ENCODE peak calls at places on chromosome 1, in seven cellular contexts. One of them, this sample, is unnamed.

GRCh38 chr1:34924759-34925555 is 4.5 kb downstream of the DLGAP3 start:
- DNase-seq in adrenal gland: peak
- DNase-seq in astrocyte of the spinal cord: peak
- DNase-seq in PC-3: peak
- DNase-seq in transverse colon: peak
- DNase-seq in LNCaP clone FGC: no peak
- DNase-seq in right lobe of liver: peak
- DNase-seq in this sample: no peak

GRCh38 chr1:180027949-180028445 is 73.4 kb downstream of the CEP350 start:
- DNase-seq in LNCaP clone FGC: no peak
- DNase-seq in transverse colon: no peak
- DNase-seq in right lobe of liver: no peak
- DNase-seq in adrenal gland: no peak
- DNase-seq in PC-3: peak
- DNase-seq in astrocyte of the spinal cord: peak
- DNase-seq in this sample: no peak

GRCh38 chr1:204941415-204942338 is 71.0 kb downstream of the NFASC start:
- DNase-seq in astrocyte of the spinal cord: peak
- DNase-seq in transverse colon: peak
- DNase-seq in adrenal gland: peak
- DNase-seq in right lobe of liver: peak
- DNase-seq in LNCaP clone FGC: no peak
- DNase-seq in PC-3: peak
- DNase-seq in this sample: peak

GRCh38 chr1:43322506-43322905 is 15.1 kb upstream of the MPL start:
- DNase-seq in PC-3: no peak
- DNase-seq in transverse colon: no peak
- DNase-seq in adrenal gland: no peak
- DNase-seq in LNCaP clone FGC: no peak
- DNase-seq in astrocyte of the spinal cord: no peak
- DNase-seq in right lobe of liver: no peak
- DNase-seq in this sample: peak

GRCh38 chr1:186957339-186957738 is 128.6 kb downstream of the PLA2G4A start:
- DNase-seq in transverse colon: no peak
- DNase-seq in LNCaP clone FGC: no peak
- DNase-seq in adrenal gland: no peak
- DNase-seq in astrocyte of the spinal cord: no peak
- DNase-seq in PC-3: no peak
- DNase-seq in right lobe of liver: no peak
- DNase-seq in this sample: no peak

GRCh38 chr1:64514197-64514765 is 44.4 kb downstream of the CACHD1 start:
- DNase-seq in transverse colon: no peak
- DNase-seq in adrenal gland: no peak
- DNase-seq in right lobe of liver: no peak
- DNase-seq in LNCaP clone FGC: no peak
- DNase-seq in PC-3: no peak
- DNase-seq in astrocyte of the spinal cord: peak
- DNase-seq in this sample: no peak

GRCh38 chr1:92817137-92817697 is 14.6 kb upstream of the RPL5 start:
- DNase-seq in PC-3: peak
- DNase-seq in adrenal gland: no peak
- DNase-seq in LNCaP clone FGC: peak
- DNase-seq in right lobe of liver: no peak
- DNase-seq in transverse colon: peak
- DNase-seq in astrocyte of the spinal cord: no peak
- DNase-seq in this sample: no peak

GRCh38 chr1:204093756-204094155 is 20.8 kb downstream of the SOX13 start:
- DNase-seq in transverse colon: no peak
- DNase-seq in astrocyte of the spinal cord: no peak
- DNase-seq in PC-3: no peak
- DNase-seq in right lobe of liver: no peak
- DNase-seq in adrenal gland: no peak
- DNase-seq in LNCaP clone FGC: no peak
- DNase-seq in this sample: no peak

GRCh38 chr1:211356723-211357418 is 30.2 kb downstream of the TRAF5 start:
- DNase-seq in LNCaP clone FGC: no peak
- DNase-seq in astrocyte of the spinal cord: peak
- DNase-seq in transverse colon: no peak
- DNase-seq in right lobe of liver: no peak
- DNase-seq in adrenal gland: no peak
- DNase-seq in PC-3: no peak
- DNase-seq in this sample: no peak

GRCh38 chr1:247228133-247228532 is 27.7 kb upstream of the VN1R5 start:
- DNase-seq in astrocyte of the spinal cord: peak
- DNase-seq in right lobe of liver: no peak
- DNase-seq in adrenal gland: no peak
- DNase-seq in PC-3: no peak
- DNase-seq in transverse colon: no peak
- DNase-seq in LNCaP clone FGC: no peak
- DNase-seq in this sample: no peak

GRCh38 chr1:211118407-211119102 is 15.4 kb downstream of the KCNH1 start:
- DNase-seq in LNCaP clone FGC: no peak
- DNase-seq in astrocyte of the spinal cord: peak
- DNase-seq in adrenal gland: no peak
- DNase-seq in right lobe of liver: no peak
- DNase-seq in PC-3: peak
- DNase-seq in transverse colon: no peak
- DNase-seq in this sample: no peak

GRCh38 chr1:215192306-215192705 is 109.8 kb downstream of the KCNK2 start:
- DNase-seq in transverse colon: no peak
- DNase-seq in astrocyte of the spinal cord: peak
- DNase-seq in LNCaP clone FGC: no peak
- DNase-seq in adrenal gland: no peak
- DNase-seq in right lobe of liver: no peak
- DNase-seq in PC-3: peak
- DNase-seq in this sample: no peak

GRCh38 chr1:223411309-223411708 is 18.1 kb downstream of the CCDC185 start:
- DNase-seq in adrenal gland: no peak
- DNase-seq in PC-3: no peak
- DNase-seq in astrocyte of the spinal cord: peak
- DNase-seq in transverse colon: no peak
- DNase-seq in right lobe of liver: no peak
- DNase-seq in LNCaP clone FGC: no peak
- DNase-seq in this sample: no peak

GRCh38 chr1:30321216-30321910 is 402.0 kb downstream of the MATN1 start:
- DNase-seq in transverse colon: no peak
- DNase-seq in PC-3: no peak
- DNase-seq in right lobe of liver: no peak
- DNase-seq in adrenal gland: no peak
- DNase-seq in astrocyte of the spinal cord: no peak
- DNase-seq in LNCaP clone FGC: no peak
- DNase-seq in this sample: no peak

DNA sequence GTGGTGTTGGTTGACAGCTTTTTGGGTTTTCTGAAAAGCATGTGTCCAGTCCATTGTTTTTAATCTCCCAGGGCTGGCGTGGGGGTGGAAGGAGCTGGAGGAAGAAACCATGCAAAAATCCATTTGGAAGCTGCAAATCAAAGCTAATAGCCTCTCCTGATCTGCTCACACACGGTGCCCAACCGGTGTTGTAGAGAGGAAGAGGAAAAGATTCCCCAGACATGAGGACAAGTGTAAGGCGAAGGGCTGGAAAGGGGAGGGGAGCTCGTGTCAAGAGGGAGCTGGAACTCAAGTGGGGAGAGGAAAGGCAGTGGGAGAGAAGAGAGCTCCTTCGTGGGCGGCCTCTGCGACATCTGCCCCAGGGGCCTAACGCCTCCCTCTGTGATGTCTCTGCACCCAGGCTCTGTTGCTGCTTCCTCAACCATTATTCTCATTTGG is 112.3 kb upstream of the IRF2BP2 start:
- DNase-seq in astrocyte of the spinal cord: no peak
- DNase-seq in adrenal gland: no peak
- DNase-seq in PC-3: no peak
- DNase-seq in LNCaP clone FGC: no peak
- DNase-seq in transverse colon: no peak
- DNase-seq in right lobe of liver: no peak
- DNase-seq in this sample: no peak
- H3K4me3 ChIP-seq in astrocyte of the spinal cord: no peak
- H3K4me3 ChIP-seq in adrenal gland: no peak
- H3K4me3 ChIP-seq in PC-3: no peak
- H3K4me3 ChIP-seq in LNCaP clone FGC: no peak
- H3K4me3 ChIP-seq in transverse colon: no peak
- H3K4me3 ChIP-seq in right lobe of liver: no peak
- H3K4me3 ChIP-seq in this sample: no peak

GRCh38 chr1:8841395-8841794 is 24.0 kb upstream of the RERE start:
- DNase-seq in adrenal gland: no peak
- DNase-seq in transverse colon: no peak
- DNase-seq in PC-3: no peak
- DNase-seq in LNCaP clone FGC: no peak
- DNase-seq in astrocyte of the spinal cord: no peak
- DNase-seq in right lobe of liver: no peak
- DNase-seq in this sample: no peak
- H3K4me3 ChIP-seq in adrenal gland: no peak
- H3K4me3 ChIP-seq in transverse colon: no peak
- H3K4me3 ChIP-seq in PC-3: no peak
- H3K4me3 ChIP-seq in LNCaP clone FGC: no peak
- H3K4me3 ChIP-seq in astrocyte of the spinal cord: no peak
- H3K4me3 ChIP-seq in right lobe of liver: no peak
- H3K4me3 ChIP-seq in this sample: no peak

DNA sequence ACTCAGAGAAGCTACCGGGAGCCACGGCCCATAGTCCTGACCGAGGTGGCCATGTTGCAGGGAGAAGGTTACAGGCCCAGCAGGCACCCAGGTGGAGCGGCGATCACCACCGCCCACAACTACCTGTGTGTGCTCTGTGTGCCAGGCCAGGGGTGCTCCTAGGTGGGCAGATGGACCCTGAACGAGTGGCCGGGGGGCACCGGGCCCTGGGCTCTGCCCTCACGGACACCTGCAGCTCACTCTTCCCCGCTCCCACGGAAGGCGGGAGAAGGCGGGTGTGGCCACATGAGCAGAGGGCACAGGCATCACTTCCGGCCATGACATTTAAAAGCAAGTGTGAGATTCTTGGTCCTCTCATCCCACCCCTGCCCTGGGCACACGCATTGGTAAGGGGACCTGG is 73.9 kb downstream of the MEGF6 start:
- DNase-seq in transverse colon: no peak
- DNase-seq in astrocyte of the spinal cord: no peak
- DNase-seq in adrenal gland: no peak
- DNase-seq in right lobe of liver: no peak
- DNase-seq in LNCaP clone FGC: no peak
- DNase-seq in PC-3: no peak
- DNase-seq in this sample: no peak
- H3K4me3 ChIP-seq in transverse colon: no peak
- H3K4me3 ChIP-seq in astrocyte of the spinal cord: no peak
- H3K4me3 ChIP-seq in adrenal gland: no peak
- H3K4me3 ChIP-seq in right lobe of liver: no peak
- H3K4me3 ChIP-seq in LNCaP clone FGC: no peak
- H3K4me3 ChIP-seq in PC-3: no peak
- H3K4me3 ChIP-seq in this sample: no peak

GRCh38 chr1:201024251-201024998 is 911 bp upstream of the KIF21B start:
- DNase-seq in LNCaP clone FGC: no peak
- DNase-seq in astrocyte of the spinal cord: no peak
- DNase-seq in right lobe of liver: no peak
- DNase-seq in transverse colon: no peak
- DNase-seq in PC-3: no peak
- DNase-seq in adrenal gland: no peak
- DNase-seq in this sample: no peak
- H3K4me3 ChIP-seq in LNCaP clone FGC: no peak
- H3K4me3 ChIP-seq in astrocyte of the spinal cord: no peak
- H3K4me3 ChIP-seq in right lobe of liver: no peak
- H3K4me3 ChIP-seq in transverse colon: no peak
- H3K4me3 ChIP-seq in PC-3: no peak
- H3K4me3 ChIP-seq in adrenal gland: no peak
- H3K4me3 ChIP-seq in this sample: no peak

DNA sequence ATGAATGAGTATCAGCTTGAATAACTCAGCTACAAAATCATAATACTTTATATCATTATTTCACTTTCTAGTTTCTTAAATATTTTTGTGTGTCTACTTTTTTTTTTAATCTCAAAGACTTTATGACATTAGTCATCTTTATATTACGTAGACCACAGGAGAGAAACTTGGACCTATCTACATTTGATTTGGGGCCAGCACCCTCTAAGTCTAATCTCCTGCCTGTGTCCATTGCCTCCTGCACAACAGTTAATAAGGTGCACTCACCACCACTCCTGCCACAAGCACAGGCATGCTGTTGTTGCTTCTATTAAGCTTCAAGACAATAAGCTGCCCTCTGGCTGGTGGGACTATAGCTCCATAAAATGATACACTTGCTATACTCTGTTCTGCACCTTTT is 70.4 kb downstream of the DIRAS3 start:
- DNase-seq in adrenal gland: no peak
- DNase-seq in LNCaP clone FGC: no peak
- DNase-seq in right lobe of liver: no peak
- DNase-seq in transverse colon: no peak
- DNase-seq in PC-3: peak
- DNase-seq in astrocyte of the spinal cord: peak
- DNase-seq in this sample: no peak
- H3K4me3 ChIP-seq in adrenal gland: no peak
- H3K4me3 ChIP-seq in LNCaP clone FGC: no peak
- H3K4me3 ChIP-seq in right lobe of liver: no peak
- H3K4me3 ChIP-seq in transverse colon: no peak
- H3K4me3 ChIP-seq in PC-3: no peak
- H3K4me3 ChIP-seq in astrocyte of the spinal cord: no peak
- H3K4me3 ChIP-seq in this sample: no peak

This sample was measured in left lung.